ENCODE peak calls at places on chromosomes 4 and X, in five cellular contexts. K is H4, Z is HTR-8/SVneo, R is T-helper 2 cell, P is non-pigmented ciliary epithelial cell. L is an unnamed sample.

GRCh38 chrX:40539214-40540142 is 41.3 kb upstream of the ATP6AP2 start:
- DNase-seq in K (peak), Z (no peak), R (peak), P (no peak), L (peak)

GRCh38 chrX:10239611-10240064 is 82.9 kb downstream of the CLCN4 start:
- DNase-seq in K (peak), Z (no peak), R (no peak), P (peak), L (no peak)

GRCh38 chr4:4426511-4427477 is 39.9 kb downstream of the NSG1 start:
- DNase-seq in K (peak), Z (no peak), R (no peak), P (no peak), L (no peak)

GRCh38 chr4:2441393-2442174 is 22.8 kb downstream of the CFAP99 start:
- DNase-seq in K (peak), Z (peak), R (peak), P (no peak), L (peak)

GRCh38 chrX:39174761-39175417 is 373.6 kb downstream of the MID1IP1 start:
- DNase-seq in K (no peak), Z (no peak), R (peak), P (no peak), L (no peak)

GRCh38 chr4:76948441-76949292 is 885 bp upstream of the SEPTIN11 start:
- DNase-seq in K (peak), Z (peak), R (peak), P (no peak), L (peak)

GRCh38 chr4:142016031-142016430 is 379.6 kb downstream of the IL15 start:
- DNase-seq in K (no peak), Z (no peak), R (no peak), P (no peak), L (no peak)

GRCh38 chrX:44400588-44400987 is 57.1 kb upstream of the EFHC2 start:
- DNase-seq in K (peak), Z (peak), R (no peak), P (peak), L (no peak)

GRCh38 chr4:625631-626031 is 258 bp downstream of the PDE6B start:
- DNase-seq in K (no peak), Z (no peak), R (no peak), P (no peak), L (no peak)

GRCh38 chr4:179695175-179695574 is 2252.9 kb upstream of the AGA start:
- DNase-seq in K (peak), Z (no peak), R (no peak), P (peak), L (no peak)

GRCh38 chr4:177297781-177298391 is 11.8 kb upstream of the NEIL3 start:
- DNase-seq in K (no peak), Z (no peak), R (no peak), P (no peak), L (no peak)

GRCh38 chr4:989722-990471 is 3.1 kb downstream of the IDUA start:
- DNase-seq in K (no peak), Z (no peak), R (no peak), P (no peak), L (no peak)

GRCh38 chrX:129622757-129623301 is 31.9 kb downstream of the APLN start:
- DNase-seq in K (no peak), Z (peak), R (no peak), P (peak), L (no peak)

GRCh38 chr4:23021040-23021439 is 328.3 kb downstream of the GBA3 start:
- DNase-seq in K (no peak), Z (no peak), R (no peak), P (no peak), L (no peak)